ENCODE peak calls at places on chromosomes 6 and 20, in six cellular contexts. O is H4, N is left kidney, V is iris pigment epithelial cell, W is ovary, L is A172. C is an unnamed sample.

GRCh38 chr20:10573273-10573950 is 100.4 kb downstream of the JAG1 start:
- DNase-seq in O (no peak), N (no peak), V (peak), W (no peak), L (peak), C (no peak)

GRCh38 chr6:30163090-30163917 is at the start of gene TRIM15:
- DNase-seq in O (no peak), N (no peak), V (no peak), W (no peak), L (no peak), C (no peak)

GRCh38 chr20:57698191-57698866 is 11.5 kb downstream of the PMEPA1 start:
- DNase-seq in O (peak), N (no peak), V (peak), W (no peak), L (peak), C (no peak)

GRCh38 chr6:149107520-149107919 is 210.0 kb upstream of the TAB2 start:
- DNase-seq in O (no peak), N (no peak), V (no peak), W (no peak), L (no peak), C (no peak)

GRCh38 chr20:40962733-40963504 is 65.7 kb upstream of the TOP1 start:
- DNase-seq in O (peak), N (peak), V (peak), W (peak), L (peak), C (no peak)

GRCh38 chr20:51132286-51132810 is 109.4 kb upstream of the KCNG1 start:
- DNase-seq in O (no peak), N (no peak), V (peak), W (no peak), L (no peak), C (no peak)

GRCh38 chr6:107323133-107323785 is 136.1 kb downstream of the PDSS2 start:
- DNase-seq in O (no peak), N (no peak), V (peak), W (no peak), L (no peak), C (no peak)

GRCh38 chr20:2402271-2402980 is 21.7 kb downstream of the TGM6 start:
- DNase-seq in O (peak), N (peak), V (peak), W (no peak), L (peak), C (peak)

GRCh38 chr6:142568857-142569597 is 267.2 kb downstream of the ADGRG6 start:
- DNase-seq in O (peak), N (peak), V (peak), W (no peak), L (peak), C (no peak)

C was measured in DMS 273 treated with DMSO at 0.1 percent for 48 hours.